ENCODE peak calls at places on chromosomes 7 and 10, in seven cellular contexts. B is Peyer's patch, X is adrenal gland, F is stomach, Y is lower leg skin, C is NB4, U is ovary. S is an unnamed sample.
A peak's percentile ranks its signal among the peaks of the same experiment; 100 is the strongest.

GRCh38 chr10:113997428-113997827 is 46.2 kb upstream of the ADRB1 start:
- DNase-seq in X (no peak), B (no peak), F (no peak), C (no peak), U (no peak), Y (no peak), S (no peak)

GRCh38 chr7:99258501-99258900 is 14.1 kb upstream of the MYH16 start:
- DNase-seq in X (no peak), U (no peak), Y (no peak), C (no peak), B (no peak), F (no peak), S (no peak)

GRCh38 chr10:17768957-17769356 is 17.0 kb downstream of the TMEM236 start:
- DNase-seq in Y (no peak), X (no peak), B (no peak), F (no peak), C (no peak), U (no peak), S (no peak)

GRCh38 chr10:34780818-34781380 is 34.2 kb downstream of the PARD3 start:
- DNase-seq in F (no peak), X (peak; percentile 49), B (no peak), Y (no peak), U (peak; percentile 76), C (peak; percentile 76), S (no peak)

GRCh38 chr7:27154901-27155815 is 1.3 kb downstream of the HOXA7 start:
- DNase-seq in C (peak; percentile 55), F (peak; percentile 24), X (peak; percentile 51), U (peak; percentile 26), Y (peak; percentile 86), B (peak; percentile 17), S (no peak)

GRCh38 chr7:108824840-108825540 is 255.3 kb downstream of the DNAJB9 start:
- DNase-seq in U (no peak), B (no peak), X (no peak), F (no peak), Y (no peak), C (no peak), S (peak; percentile 19)

GRCh38 chr7:130921391-130922180 is 187.6 kb upstream of the KLF14 start:
- DNase-seq in U (peak; percentile 71), Y (no peak), C (no peak), X (peak; percentile 66), B (peak; percentile 15), F (peak; percentile 64), S (no peak)

GRCh38 chr10:129404091-129404490 is 63.0 kb upstream of the MGMT start:
- DNase-seq in B (no peak), C (no peak), X (no peak), F (no peak), U (no peak), Y (no peak), S (no peak)

GRCh38 chr10:78277734-78278404 is 244.2 kb downstream of the RPS24 start:
- DNase-seq in U (no peak), B (no peak), F (no peak), Y (peak; percentile 89), X (peak; percentile 77), C (no peak), S (peak; percentile 66)

GRCh38 chr10:70832852-70833542 is 17.2 kb downstream of the SGPL1 start:
- DNase-seq in C (peak; percentile 45), B (no peak), F (no peak), X (no peak), Y (no peak), U (no peak), S (peak; percentile 47)

GRCh38 chr7:70355591-70356323 is 757.5 kb downstream of the AUTS2 start:
- DNase-seq in X (no peak), U (no peak), F (no peak), Y (no peak), C (no peak), B (no peak), S (no peak)

GRCh38 chr7:157003445-157004049 is 6.9 kb downstream of the MNX1 start:
- DNase-seq in C (no peak), X (no peak), F (no peak), U (no peak), Y (peak; percentile 72), B (no peak), S (no peak)

GRCh38 chr10:113895018-113895417 is 40.6 kb downstream of the NHLRC2 start:
- DNase-seq in C (no peak), B (no peak), X (no peak), Y (no peak), F (no peak), U (no peak), S (no peak)

GRCh38 chr7:45919947-45920542 is 1.0 kb downstream of the IGFBP3 start:
- DNase-seq in X (no peak), C (no peak), F (no peak), Y (no peak), U (no peak), B (no peak), S (no peak)

GRCh38 chr10:66982792-66983481 is 57.1 kb downstream of the LRRTM3 start:
- DNase-seq in C (no peak), Y (no peak), X (no peak), U (no peak), F (no peak), B (no peak), S (no peak)

GRCh38 chr7:32275216-32275979 is 205.2 kb upstream of the PDE1C start:
- DNase-seq in X (no peak), F (no peak), B (no peak), Y (no peak), C (peak; percentile 78), U (no peak), S (no peak)

GRCh38 chr7:105388373-105389089 is at the start of gene SRPK2:
- DNase-seq in C (peak; percentile 87), F (peak; percentile 84), U (peak; percentile 86), Y (peak; percentile 95), X (peak; percentile 70), B (peak; percentile 73), S (peak; percentile 86)
- TF ChIP-seq POLR2A in C (peak; percentile 67), F (no peak), U (peak; percentile 26), Y (no peak), X (peak; percentile 46), B (no peak), S (peak; percentile 80)

GRCh38 chr10:60943372-60944158 is 420 bp downstream of the RHOBTB1 start:
- DNase-seq in Y (peak; percentile 91), B (peak; percentile 30), U (peak; percentile 86), X (peak; percentile 74), F (peak; percentile 66), C (no peak), S (peak; percentile 42)

GRCh38 chr10:60944910-60945297 is 919 bp upstream of the RHOBTB1 start:
- DNase-seq in X (no peak), B (no peak), F (no peak), C (no peak), Y (no peak), U (no peak), S (no peak)

GRCh38 chr10:60942134-60942533 is 1.9 kb downstream of the RHOBTB1 start:
- DNase-seq in C (no peak), B (no peak), Y (no peak), U (no peak), F (no peak), X (no peak), S (no peak)

GRCh38 chr10:60942604-60943269 is 1.2 kb downstream of the RHOBTB1 start:
- DNase-seq in Y (no peak), F (peak; percentile 37), U (peak; percentile 66), X (peak; percentile 66), B (peak; percentile 71), C (peak; percentile 12), S (no peak)

DNA sequence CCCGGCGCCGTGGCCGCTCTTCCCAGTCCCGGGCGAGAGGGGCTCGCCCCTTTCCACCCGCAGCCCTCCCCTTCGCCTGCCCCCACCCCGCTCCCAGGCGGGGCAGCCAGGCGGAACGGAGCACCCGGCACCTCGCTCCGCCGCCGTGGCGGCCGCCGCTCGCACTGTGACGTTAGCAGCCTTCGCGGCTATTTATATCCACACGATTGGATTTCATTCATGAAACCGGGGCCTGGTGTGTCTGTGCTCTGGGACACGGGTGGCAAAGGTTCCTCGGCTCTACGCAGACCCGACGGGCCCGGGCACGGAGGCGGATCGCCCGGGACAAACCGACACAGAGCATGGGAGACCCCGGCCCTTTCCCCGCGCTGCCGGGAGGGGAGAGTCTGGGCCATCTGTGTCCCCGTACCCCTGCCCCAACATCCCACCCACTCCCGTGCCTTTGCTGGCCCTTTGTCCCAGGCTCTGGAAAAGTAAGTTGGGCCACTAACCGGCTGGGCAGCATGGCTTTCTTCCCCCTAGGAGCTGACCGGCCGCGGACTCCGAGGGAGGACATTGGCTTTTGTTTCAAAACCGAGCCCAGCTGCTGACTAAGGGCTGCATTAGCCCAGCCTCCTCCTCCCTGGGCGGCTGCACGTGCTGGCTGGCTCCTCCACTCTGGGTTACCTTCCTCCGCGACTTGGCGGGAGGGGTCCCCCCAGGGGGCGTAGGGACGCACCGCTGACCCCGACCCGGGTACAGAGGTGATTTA is at the start of gene RHOBTB1:
- DNase-seq in B (peak; percentile 55), Y (peak; percentile 95), C (no peak), U (peak; percentile 80), F (peak; percentile 82), X (peak; percentile 85), S (peak; percentile 70)
- TF ChIP-seq POLR2A in B (peak; percentile 54), Y (no peak), C (no peak), U (peak; percentile 84), F (peak; percentile 7), X (peak; percentile 94), S (peak; percentile 67)

DNA sequence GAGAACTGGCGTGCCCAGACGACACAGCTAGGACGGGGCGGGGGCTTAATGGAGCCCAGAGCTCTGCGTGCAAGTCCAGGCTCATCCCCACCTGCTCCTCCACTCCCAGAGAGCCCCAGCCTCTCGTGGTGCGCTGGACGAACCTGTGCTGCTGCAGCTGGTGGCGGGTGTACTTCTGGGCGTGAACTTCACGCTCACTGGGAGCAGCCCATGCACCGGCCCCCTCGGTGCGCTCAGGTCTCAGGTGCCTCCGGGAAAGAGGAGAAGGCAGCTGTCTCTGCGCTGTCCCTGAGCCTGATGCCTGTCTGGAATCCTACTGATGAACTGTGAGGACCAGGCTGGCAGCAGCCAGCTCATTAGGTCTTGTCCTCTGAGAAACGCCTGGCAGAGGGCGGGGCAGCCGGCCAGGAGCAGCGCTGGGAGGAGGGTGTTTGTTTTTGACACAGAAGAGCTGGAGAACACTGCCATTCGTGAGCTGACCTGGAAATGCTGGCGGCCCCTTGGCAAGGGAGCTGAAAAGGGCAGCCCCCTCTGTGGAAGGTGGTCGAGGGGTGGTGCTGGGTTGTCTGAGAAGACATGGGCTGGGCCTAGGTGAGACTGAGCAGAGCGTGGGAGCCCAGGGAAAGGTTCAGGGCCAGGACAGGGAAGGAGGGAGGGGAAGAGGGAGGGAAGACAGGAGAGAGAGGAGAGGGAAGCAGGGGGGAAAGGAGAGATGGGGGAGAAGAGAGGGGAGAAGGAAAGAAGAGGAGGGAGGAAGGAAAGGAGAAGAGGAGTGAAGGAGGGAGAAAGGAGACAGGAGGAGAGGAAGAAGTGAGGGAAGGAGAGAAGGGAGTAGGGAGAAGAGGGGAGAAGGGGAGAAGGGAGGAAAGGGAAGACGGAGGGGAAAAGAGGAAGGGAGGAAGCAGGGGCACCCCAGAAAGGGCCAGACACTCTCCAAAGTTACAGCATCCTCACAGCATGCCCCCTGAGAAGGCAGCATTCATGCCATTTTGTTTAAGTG is 53.5 kb upstream of the TNS3 start:
- DNase-seq in F (peak; percentile 84), U (peak; percentile 65), B (no peak), Y (no peak), X (no peak), C (no peak), S (peak; percentile 94)
- TF ChIP-seq POLR2A in F (no peak), U (no peak), B (no peak), Y (no peak), X (no peak), C (no peak), S (no peak)

DNA sequence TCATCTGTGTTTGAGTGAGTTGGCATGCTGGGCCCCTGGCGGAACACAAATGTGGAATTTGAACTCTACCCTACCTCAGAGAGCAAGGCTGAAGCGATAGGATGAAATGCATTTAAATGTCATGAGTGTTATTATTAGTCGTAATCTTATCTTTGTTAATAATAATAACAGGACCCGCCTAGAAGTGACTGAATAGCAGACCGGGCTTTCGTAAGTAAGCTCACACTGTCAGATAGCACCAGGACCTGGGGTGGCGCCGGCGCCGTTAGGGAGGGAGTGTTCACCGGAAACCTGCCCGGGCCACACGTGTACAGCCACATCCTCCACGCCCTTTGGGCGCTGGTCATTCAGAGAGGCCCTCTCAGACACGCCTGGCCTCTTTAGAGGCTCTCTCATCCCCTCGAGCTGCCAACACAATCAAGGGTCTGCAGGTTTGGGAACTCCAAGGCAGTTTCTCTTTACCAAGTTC is 63.6 kb downstream of the GRK5 start:
- DNase-seq in F (peak; percentile 91), C (peak; percentile 90), X (peak; percentile 72), U (peak; percentile 79), Y (peak; percentile 94), B (peak; percentile 86), S (peak; percentile 82)
- TF ChIP-seq POLR2A in F (no peak), C (peak; percentile 37), X (peak; percentile 25), U (no peak), Y (no peak), B (no peak), S (no peak)

S was measured in H54.